ENCODE peak calls at places on chromosome 7, in four cellular contexts. Z is HCT116, Q is HepG2, D is Panc1. K is an unnamed sample.

GRCh38 chr7:65216469-65216868 is 157.2 kb upstream of the ZNF92 start:
- DNase-seq in Z (peak; percentile 48), Q (peak; percentile 52), D (peak; percentile 17), K (peak; percentile 20)

GRCh38 chr7:153522261-153522660 is 529.9 kb upstream of the DPP6 start:
- DNase-seq in Z (no peak), Q (no peak), D (no peak), K (no peak)

GRCh38 chr7:5610500-5611186 is 170.8 kb downstream of the RNF216 start:
- DNase-seq in Z (no peak), Q (no peak), D (no peak), K (peak; percentile 41)

GRCh38 chr7:145884716-145885514 is 231.7 kb upstream of the CNTNAP2 start:
- DNase-seq in Z (no peak), Q (no peak), D (no peak), K (no peak)

GRCh38 chr7:67453580-67453979 is 456.9 kb downstream of the TYW1 start:
- DNase-seq in Z (no peak), Q (no peak), D (no peak), K (peak; percentile 56)

GRCh38 chr7:37832194-37832593 is 16.2 kb upstream of the NME8 start:
- DNase-seq in Z (no peak), Q (no peak), D (no peak), K (peak; percentile 26)

GRCh38 chr7:35593896-35594295 is 101.0 kb downstream of the HERPUD2 start:
- DNase-seq in Z (peak; percentile 12), Q (peak; percentile 7), D (no peak), K (peak; percentile 36)

GRCh38 chr7:157302314-157302711 is 34.5 kb upstream of the DNAJB6 start:
- DNase-seq in Z (no peak), Q (no peak), D (no peak), K (peak; percentile 49)

GRCh38 chr7:75889826-75890225 is 11.0 kb downstream of the RHBDD2 start:
- DNase-seq in Z (no peak), Q (no peak), D (no peak), K (no peak)

GRCh38 chr7:75957021-75957736 is 37.2 kb downstream of the TMEM120A start:
- DNase-seq in Z (no peak), Q (peak; percentile 47), D (no peak), K (no peak)

GRCh38 chr7:1678070-1678543 is 8.0 kb downstream of the ELFN1 start:
- DNase-seq in Z (no peak), Q (no peak), D (no peak), K (no peak)

GRCh38 chr7:155785536-155785935 is 26.7 kb downstream of the SHH start:
- DNase-seq in Z (no peak), Q (no peak), D (no peak), K (no peak)

GRCh38 chr7:157831901-157832810 is 495.4 kb downstream of the DNAJB6 start:
- DNase-seq in Z (no peak), Q (no peak), D (no peak), K (no peak)

GRCh38 chr7:34622182-34622581 is 35.8 kb upstream of the NPSR1 start:
- DNase-seq in Z (no peak), Q (no peak), D (no peak), K (no peak)

GRCh38 chr7:134154581-134155130 is 27.5 kb downstream of the LRGUK start:
- DNase-seq in Z (no peak), Q (no peak), D (no peak), K (no peak)

GRCh38 chr7:48183370-48183743 is 12.1 kb downstream of the ABCA13 start:
- DNase-seq in Z (no peak), Q (no peak), D (no peak), K (no peak)

GRCh38 chr7:122887198-122887597 is 938 bp upstream of the CADPS2 start:
- DNase-seq in Z (peak; percentile 51), Q (peak; percentile 66), D (peak; percentile 38), K (peak; percentile 42)

GRCh38 chr7:42588876-42589275 is 323.0 kb downstream of the C7orf25 start:
- DNase-seq in Z (no peak), Q (no peak), D (no peak), K (no peak)

GRCh38 chr7:99762680-99763327 is 21.2 kb downstream of the CYP3A4 start:
- DNase-seq in Z (no peak), Q (no peak), D (no peak), K (no peak)

GRCh38 chr7:137655804-137656203 is 191.0 kb downstream of the DGKI start:
- DNase-seq in Z (no peak), Q (no peak), D (no peak), K (no peak)

GRCh38 chr7:33597181-33597580 is 308.2 kb upstream of the BMPER start:
- DNase-seq in Z (no peak), Q (no peak), D (no peak), K (no peak)

GRCh38 chr7:27165089-27165654 is at the start of gene HOXA9:
- DNase-seq in Z (peak; percentile 94), Q (no peak), D (no peak), K (no peak)

GRCh38 chr7:37425504-37425903 is 23.2 kb downstream of the ELMO1 start:
- DNase-seq in Z (no peak), Q (no peak), D (no peak), K (no peak)

GRCh38 chr7:111855842-111856227 is 293.5 kb upstream of the IMMP2L start:
- DNase-seq in Z (no peak), Q (no peak), D (no peak), K (peak; percentile 51)

GRCh38 chr7:148084138-148084537 is 506.4 kb upstream of the C7orf33 start:
- DNase-seq in Z (peak; percentile 12), Q (peak; percentile 27), D (peak; percentile 25), K (peak; percentile 77)

GRCh38 chr7:128405345-128406146 is 4.2 kb downstream of the IMPDH1 start:
- DNase-seq in Z (no peak), Q (no peak), D (no peak), K (peak; percentile 95)
- TF ChIP-seq SIN3A in Z (no peak), Q (no peak), D (no peak), K (no peak)

GRCh38 chr7:121623130-121623872 is 227.2 kb upstream of the FAM3C start:
- DNase-seq in Z (no peak), Q (no peak), D (no peak), K (no peak)

GRCh38 chr7:121621947-121622346 is 225.8 kb upstream of the FAM3C start:
- DNase-seq in Z (no peak), Q (no peak), D (no peak), K (no peak)

GRCh38 chr7:121618182-121618581 is 222.1 kb upstream of the FAM3C start:
- DNase-seq in Z (no peak), Q (no peak), D (no peak), K (no peak)

GRCh38 chr7:121620206-121620605 is 224.1 kb upstream of the FAM3C start:
- DNase-seq in Z (no peak), Q (no peak), D (no peak), K (no peak)

GRCh38 chr7:121620953-121621606 is 225.0 kb upstream of the FAM3C start:
- DNase-seq in Z (no peak), Q (no peak), D (no peak), K (no peak)
- TF ChIP-seq SIN3A in Z (no peak), Q (no peak), D (no peak), K (no peak)

GRCh38 chr7:78018541-78019456 is 220.2 kb downstream of the PHTF2 start:
- DNase-seq in Z (no peak), Q (no peak), D (no peak), K (peak; percentile 52)
- TF ChIP-seq SIN3A in Z (no peak), Q (no peak), D (no peak), K (no peak)

GRCh38 chr7:28240466-28240865 is 59.9 kb upstream of the JAZF1 start:
- DNase-seq in Z (no peak), Q (no peak), D (no peak), K (no peak)

GRCh38 chr7:28245108-28245868 is 64.7 kb upstream of the JAZF1 start:
- DNase-seq in Z (no peak), Q (no peak), D (no peak), K (no peak)

GRCh38 chr7:28239823-28240204 is 59.2 kb upstream of the JAZF1 start:
- DNase-seq in Z (no peak), Q (no peak), D (no peak), K (no peak)

GRCh38 chr7:28243861-28244260 is 63.3 kb upstream of the JAZF1 start:
- DNase-seq in Z (no peak), Q (no peak), D (no peak), K (no peak)
- TF ChIP-seq SIN3A in Z (no peak), Q (no peak), D (no peak), K (no peak)

K was measured in SK-N-SH.